ENCODE peak calls at places on chromosomes 3 and 15, in seven cellular contexts. S is coronary artery, T is ovary, H is tibial nerve, E is brain microvascular endothelial cell, R is dorsolateral prefrontal cortex, M is lower lobe of right lung. G is an unnamed sample.
A peak's percentile ranks its signal among the peaks of the same experiment; 100 is the strongest.

GRCh38 chr15:97235285-97235985 is 725.1 kb upstream of the ARRDC4 start:
- DNase-seq in H (peak; percentile 77), E (peak; percentile 51), M (no peak), R (peak; percentile 29), T (peak; percentile 61), S (no peak), G (peak; percentile 10)

GRCh38 chr15:40365016-40365415 is 7.0 kb downstream of the DISP2 start:
- DNase-seq in M (no peak), S (no peak), E (no peak), T (no peak), H (no peak), R (no peak), G (no peak)

GRCh38 chr3:131526801-131527347 is 24.1 kb upstream of the MRPL3 start:
- DNase-seq in M (peak; percentile 49), H (no peak), S (no peak), R (peak; percentile 51), T (peak; percentile 48), E (peak; percentile 34), G (no peak)

GRCh38 chr3:188962253-188963247 is 209.2 kb upstream of the TPRG1 start:
- DNase-seq in H (no peak), T (no peak), E (no peak), S (no peak), M (no peak), R (no peak), G (no peak)

GRCh38 chr3:107842940-107843339 is 247.9 kb downstream of the CD47 start:
- DNase-seq in M (no peak), T (no peak), E (no peak), S (no peak), H (no peak), R (no peak), G (no peak)

GRCh38 chr3:184284696-184285095 is 8.9 kb downstream of the ECE2 start:
- DNase-seq in E (peak; percentile 84), R (peak; percentile 64), H (no peak), M (no peak), S (no peak), T (no peak), G (no peak)

GRCh38 chr15:92120082-92120481 is 266.6 kb downstream of the SLCO3A1 start:
- DNase-seq in R (no peak), M (no peak), E (no peak), S (no peak), T (no peak), H (no peak), G (no peak)

GRCh38 chr3:12618426-12618825 is 45.5 kb downstream of the RAF1 start:
- DNase-seq in T (no peak), E (no peak), M (no peak), R (no peak), H (no peak), S (no peak), G (no peak)

GRCh38 chr3:183581496-183582155 is 26.1 kb upstream of the KLHL6 start:
- DNase-seq in T (no peak), E (no peak), S (no peak), R (no peak), M (no peak), H (no peak), G (no peak)

GRCh38 chr15:69559440-69560215 is 107.0 kb downstream of the RPLP1 start:
- DNase-seq in M (no peak), E (no peak), T (no peak), R (no peak), H (no peak), S (no peak), G (no peak)

GRCh38 chr15:70093481-70094309 is 4.0 kb downstream of the TLE3 start:
- DNase-seq in T (no peak), S (no peak), H (no peak), R (no peak), M (no peak), E (no peak), G (peak; percentile 44)

GRCh38 chr15:56917652-56918045 is 795 bp upstream of the TCF12 start:
- DNase-seq in M (no peak), R (no peak), T (peak; percentile 35), H (peak; percentile 21), S (no peak), E (no peak), G (no peak)

GRCh38 chr3:169455472-169455871 is 208.0 kb downstream of the MECOM start:
- DNase-seq in R (no peak), H (no peak), S (no peak), E (no peak), M (no peak), T (no peak), G (no peak)

GRCh38 chr3:23949784-23950183 is 4.7 kb downstream of the NR1D2 start:
- DNase-seq in S (no peak), T (peak; percentile 51), M (no peak), E (no peak), R (no peak), H (no peak), G (no peak)

GRCh38 chr15:80072285-80072684 is 12.8 kb downstream of the ZFAND6 start:
- DNase-seq in H (peak; percentile 27), S (no peak), T (no peak), R (no peak), E (peak; percentile 77), M (no peak), G (peak; percentile 93)

GRCh38 chr3:60657972-60658371 is 593.3 kb downstream of the FHIT start:
- DNase-seq in T (no peak), M (no peak), E (no peak), S (no peak), R (no peak), H (no peak), G (no peak)

GRCh38 chr3:150922611-150923010 is 17.4 kb upstream of the MINDY4B start:
- DNase-seq in M (no peak), E (no peak), H (no peak), T (no peak), S (no peak), R (no peak), G (no peak)

GRCh38 chr3:150921207-150921606 is 16.0 kb upstream of the MINDY4B start:
- DNase-seq in T (no peak), R (no peak), H (no peak), E (no peak), S (no peak), M (no peak), G (no peak)

GRCh38 chr3:101829066-101829830 is 20.1 kb upstream of the NFKBIZ start:
- DNase-seq in H (peak; percentile 72), T (peak; percentile 70), S (peak; percentile 84), M (no peak), R (peak; percentile 16), E (peak; percentile 70), G (no peak)

GRCh38 chr15:41495736-41496599 is 2.3 kb downstream of the ITPKA start:
- DNase-seq in R (no peak), S (no peak), M (no peak), E (no peak), T (no peak), H (no peak), G (no peak)

GRCh38 chr3:45885979-45886711 is at the start of gene CCR9:
- DNase-seq in M (no peak), E (no peak), R (no peak), H (no peak), S (no peak), T (no peak), G (no peak)

GRCh38 chr3:40427045-40427669 is 30.0 kb upstream of the RPL14 start:
- DNase-seq in T (no peak), R (no peak), H (no peak), E (no peak), M (no peak), S (no peak), G (no peak)

GRCh38 chr3:67655364-67656121 is 1.1 kb upstream of the SUCLG2 start:
- DNase-seq in T (no peak), S (no peak), M (no peak), E (peak; percentile 5), H (no peak), R (no peak), G (peak; percentile 90)

GRCh38 chr3:195259564-195260285 is 11.2 kb downstream of the XXYLT1 start:
- DNase-seq in E (peak; percentile 95), T (peak; percentile 92), M (peak; percentile 92), R (peak; percentile 69), S (peak; percentile 90), H (peak; percentile 86), G (peak; percentile 65)

GRCh38 chr15:92104069-92104468 is 250.6 kb downstream of the SLCO3A1 start:
- DNase-seq in S (no peak), T (no peak), M (no peak), R (no peak), E (no peak), H (no peak), G (no peak)

GRCh38 chr3:170697803-170698350 is 112.0 kb upstream of the SLC7A14 start:
- DNase-seq in E (peak; percentile 51), R (no peak), S (no peak), H (no peak), T (no peak), M (no peak), G (no peak)

GRCh38 chr15:69920232-69920631 is 177.5 kb downstream of the TLE3 start:
- DNase-seq in M (no peak), H (no peak), S (no peak), E (no peak), T (no peak), R (no peak), G (no peak)

DNA sequence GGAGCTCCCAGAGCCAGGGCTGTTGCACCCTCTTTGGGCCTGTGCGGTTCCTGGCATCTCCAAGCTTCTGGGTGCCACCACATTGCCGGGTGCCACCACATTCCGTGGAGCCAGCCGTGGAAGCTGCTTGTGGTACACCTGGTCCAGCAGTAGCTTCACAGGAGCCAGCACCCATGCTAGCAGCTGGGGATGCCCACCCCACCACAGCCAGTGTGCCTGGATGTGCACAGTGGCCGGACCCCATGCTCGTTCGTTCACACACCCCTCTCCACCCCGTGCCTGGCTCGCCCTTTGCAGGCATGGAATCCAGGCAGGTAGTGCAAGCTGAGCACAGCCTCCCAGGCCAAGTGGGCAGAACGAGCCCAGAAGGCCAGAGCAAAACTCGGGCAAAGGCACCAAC is 1029.8 kb upstream of the GBE1 start:
- DNase-seq in E (no peak), H (no peak), S (no peak), R (no peak), T (no peak), M (no peak), G (no peak)
- H3K4me3 ChIP-seq in E (no peak overlapping the region), H (no peak overlapping the region), S (no peak overlapping the region), R (no peak overlapping the region), T (no peak overlapping the region), M (no peak overlapping the region), G (no peak overlapping the region)

GRCh38 chr3:78048698-78049097 is 1008.8 kb downstream of the ROBO2 start:
- DNase-seq in S (no peak), T (no peak), R (no peak), M (no peak), E (no peak), H (no peak), G (no peak)
- H3K4me3 ChIP-seq in S (no peak overlapping the region), T (no peak overlapping the region), R (no peak overlapping the region), M (no peak overlapping the region), E (no peak overlapping the region), H (no peak overlapping the region), G (no peak overlapping the region)

GRCh38 chr3:10240799-10241198 is 7.5 kb upstream of the TATDN2 start:
- DNase-seq in M (no peak), T (no peak), S (no peak), E (no peak), R (no peak), H (no peak), G (no peak)
- H3K4me3 ChIP-seq in M (no peak overlapping the region), T (no peak overlapping the region), S (no peak overlapping the region), E (no peak overlapping the region), R (no peak overlapping the region), H (no peak overlapping the region), G (no peak overlapping the region)

DNA sequence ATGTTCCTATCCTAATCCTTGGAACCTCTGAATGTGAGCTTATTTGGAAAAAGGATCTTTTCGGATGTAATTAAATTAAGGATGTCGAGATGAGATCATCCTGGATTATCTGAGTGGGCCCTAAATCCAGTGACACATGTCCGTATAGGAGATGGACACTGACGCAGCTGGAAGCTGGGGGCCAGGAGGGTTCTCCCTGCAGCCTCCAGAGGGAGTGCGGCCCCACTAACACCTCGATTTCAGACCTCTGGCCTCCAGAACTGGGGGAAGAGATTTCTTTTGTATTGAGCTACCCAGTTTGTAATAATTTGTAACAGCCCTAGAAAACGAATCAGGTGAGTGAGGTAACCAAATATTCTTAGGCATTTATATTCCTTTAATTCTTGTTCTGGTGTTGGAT is 2.5 kb downstream of the DNAJB8 start:
- DNase-seq in E (no peak), H (no peak), T (no peak), S (no peak), R (no peak), M (no peak), G (no peak)
- H3K4me3 ChIP-seq in E (no peak overlapping the region), H (no peak overlapping the region), T (no peak overlapping the region), S (no peak overlapping the region), R (no peak overlapping the region), M (no peak overlapping the region), G (no peak overlapping the region)